ENCODE peak calls at places on chromosome 20, in seven cellular contexts. C is activated CD4-positive, alpha-beta T cell treated with anti-CD3 and anti-CD28 coated beads for 48 hours; D is hippocampal formation; J is NCI-H1694 treated with DMSO at 0.1 percent for 48 hours; A is NCI-H510A treated with DMSO at 0.1 percent for 48 hours; I is posterior vena cava; Z is neuronal stem cell. V is an unnamed sample.

GRCh38 chr20:24702501-24703283 is 233.3 kb downstream of the SYNDIG1 start:
- DNase-seq in D (no peak), C (no peak), Z (no peak), A (no peak), I (peak), J (no peak), V (no peak)

GRCh38 chr20:21450572-21450971 is 53.2 kb upstream of the NKX2-4 start:
- DNase-seq in C (no peak), D (no peak), A (no peak), J (no peak), I (no peak), Z (no peak), V (no peak)

GRCh38 chr20:3843490-3843889 is 3.1 kb upstream of the MAVS start:
- DNase-seq in I (no peak), Z (no peak), D (no peak), C (no peak), A (no peak), J (no peak), V (no peak)

GRCh38 chr20:50843331-50844276 is 48.7 kb downstream of the BCAS4 start:
- DNase-seq in A (no peak), Z (no peak), D (no peak), C (no peak), J (no peak), I (no peak), V (no peak)

GRCh38 chr20:46062151-46062550 is 27.6 kb downstream of the NCOA5 start:
- DNase-seq in Z (no peak), C (no peak), J (no peak), D (no peak), A (no peak), I (no peak), V (no peak)

GRCh38 chr20:50099565-50099991 is 13.4 kb downstream of the UBE2V1 start:
- DNase-seq in D (no peak), I (no peak), C (no peak), A (no peak), Z (no peak), J (no peak), V (no peak)

GRCh38 chr20:4217349-4217761 is 202.0 kb upstream of the RNF24 start:
- DNase-seq in C (no peak), J (no peak), D (no peak), Z (no peak), A (no peak), I (peak), V (no peak)

GRCh38 chr20:61735503-61735785 is 330.2 kb downstream of the TAF4 start:
- DNase-seq in J (no peak), D (no peak), A (no peak), I (peak), C (no peak), Z (no peak), V (no peak)

GRCh38 chr20:50664248-50664647 is 27.1 kb downstream of the RIPOR3 start:
- DNase-seq in Z (no peak), A (no peak), C (no peak), J (no peak), I (no peak), D (no peak), V (no peak)

GRCh38 chr20:21505161-21505809 is 8.6 kb downstream of the NKX2-2 start:
- DNase-seq in J (peak), I (no peak), A (peak), Z (peak), D (peak), C (peak), V (peak)

GRCh38 chr20:62874745-62875344 is 13.2 kb upstream of the TCFL5 start:
- DNase-seq in Z (no peak), A (no peak), J (no peak), D (no peak), C (no peak), I (peak), V (no peak)

GRCh38 chr20:63737690-63737939 is 1.2 kb downstream of the LIME1 start:
- DNase-seq in J (no peak), C (no peak), Z (no peak), A (no peak), I (no peak), D (no peak), V (no peak)

GRCh38 chr20:17442588-17442987 is 88.6 kb downstream of the BFSP1 start:
- DNase-seq in Z (peak), I (no peak), J (no peak), A (peak), D (no peak), C (no peak), V (no peak)

GRCh38 chr20:63454729-63455567 is 17.5 kb downstream of the KCNQ2 start:
- DNase-seq in C (no peak), J (peak), D (no peak), I (no peak), A (no peak), Z (no peak), V (peak)

GRCh38 chr20:5703542-5704215 is 46.5 kb upstream of the SHLD1 start:
- DNase-seq in C (no peak), Z (no peak), J (no peak), A (peak), D (no peak), I (no peak), V (peak)

GRCh38 chr20:21509597-21510331 is 4.1 kb downstream of the NKX2-2 start:
- DNase-seq in J (no peak), I (no peak), A (no peak), C (peak), Z (no peak), D (peak), V (no peak)

GRCh38 chr20:17666491-17666890 is 15.6 kb downstream of the RRBP1 start:
- DNase-seq in J (no peak), D (no peak), Z (no peak), C (no peak), I (no peak), A (no peak), V (no peak)

GRCh38 chr20:59933849-59934585 is 580 bp upstream of the SYCP2 start:
- DNase-seq in C (peak), Z (peak), I (peak), A (peak), J (no peak), D (peak), V (peak)

GRCh38 chr20:818001-818664 is 15.4 kb upstream of the FAM110A start:
- DNase-seq in J (no peak), A (no peak), I (no peak), D (no peak), Z (no peak), C (no peak), V (no peak)

GRCh38 chr20:20390393-20390792 is 22.5 kb downstream of the INSM1 start:
- DNase-seq in A (no peak), Z (no peak), D (no peak), I (no peak), J (no peak), C (no peak), V (no peak)

GRCh38 chr20:9374480-9374879 is 139.9 kb upstream of the LAMP5 start:
- DNase-seq in Z (no peak), J (no peak), D (no peak), A (no peak), I (no peak), C (no peak), V (peak)

GRCh38 chr20:1440024-1440423 is 26.6 kb downstream of the NSFL1C start:
- DNase-seq in J (no peak), Z (no peak), C (peak), A (peak), D (no peak), I (no peak), V (no peak)

GRCh38 chr20:38217791-38218565 is 42.6 kb downstream of the KIAA1755 start:
- DNase-seq in A (no peak), D (no peak), J (no peak), C (no peak), Z (no peak), I (peak), V (no peak)

GRCh38 chr20:46388201-46388836 is 18.1 kb downstream of the ELMO2 start:
- DNase-seq in I (no peak), Z (no peak), C (no peak), J (peak), D (no peak), A (no peak), V (no peak)

V was measured in NCI-H2227 treated with DMSO at 0.1 percent for 48 hours.